ENCODE peak calls at places on chromosomes 5 and 9, in six cellular contexts. E is Calu3, Z is WTC11, G is IMR-90, B is neural progenitor cell, F is uterus. H is an unnamed sample.

GRCh38 chr9:104923740-104924139 is 4.2 kb downstream of the ABCA1 start:
- DNase-seq in E (no peak), Z (no peak), G (no peak), B (no peak), F (no peak), H (no peak)

GRCh38 chr9:93132287-93132927 is 1.6 kb downstream of the NINJ1 start:
- DNase-seq in E (no peak), Z (no peak), G (no peak), B (no peak), F (peak; percentile 47), H (no peak)

GRCh38 chr9:124629600-124629999 is 122.4 kb upstream of the NR5A1 start:
- DNase-seq in E (no peak), Z (no peak), G (peak; percentile 76), B (no peak), F (no peak), H (no peak)

GRCh38 chr5:107671742-107672211 is 1.0 kb upstream of the EFNA5 start:
- DNase-seq in E (peak; percentile 64), Z (no peak), G (peak; percentile 52), B (peak; percentile 75), F (no peak), H (no peak)

GRCh38 chr5:69206528-69207190 is 17.3 kb downstream of the CENPH start:
- DNase-seq in E (peak; percentile 34), Z (no peak), G (peak; percentile 54), B (no peak), F (no peak), H (no peak)

GRCh38 chr5:151451626-151452520 is 4.5 kb downstream of the SLC36A1 start:
- DNase-seq in E (no peak), Z (no peak), G (peak; percentile 69), B (no peak), F (no peak), H (no peak)

GRCh38 chr5:159638954-159639559 is 277.2 kb upstream of the ADRA1B start:
- DNase-seq in E (no peak), Z (no peak), G (peak; percentile 4), B (no peak), F (no peak), H (no peak)

GRCh38 chr9:121699271-121700164 is 48.1 kb downstream of the DAB2IP start:
- DNase-seq in E (peak; percentile 45), Z (peak; percentile 66), G (peak; percentile 55), B (peak; percentile 43), F (peak; percentile 63), H (peak; percentile 61)

GRCh38 chr9:90942555-90942954 is 140.9 kb downstream of the SYK start:
- DNase-seq in E (no peak), Z (no peak), G (peak; percentile 48), B (no peak), F (no peak), H (no peak)

GRCh38 chr5:175588709-175589429 is 69.0 kb upstream of the HRH2 start:
- DNase-seq in E (no peak), Z (no peak), G (no peak), B (no peak), F (no peak), H (no peak)

GRCh38 chr9:33752130-33752637 is 43.2 kb upstream of the PRSS3 start:
- DNase-seq in E (no peak), Z (no peak), G (no peak), B (no peak), F (no peak), H (no peak)

GRCh38 chr5:25330721-25331120 is 685.9 kb upstream of the CDH10 start:
- DNase-seq in E (no peak), Z (no peak), G (no peak), B (no peak), F (no peak), H (no peak)

GRCh38 chr9:131098391-131099087 is 2.2 kb downstream of the AIF1L start:
- DNase-seq in E (no peak), Z (peak; percentile 46), G (no peak), B (no peak), F (no peak), H (peak; percentile 43)

GRCh38 chr9:93295031-93295430 is 111.1 kb downstream of the WNK2 start:
- DNase-seq in E (no peak), Z (no peak), G (no peak), B (no peak), F (peak; percentile 69), H (no peak)

GRCh38 chr5:59354274-59354673 is 539.3 kb downstream of the PDE4D start:
- DNase-seq in E (no peak), Z (no peak), G (peak; percentile 25), B (no peak), F (no peak), H (no peak)

GRCh38 chr9:96554326-96554725 is 65.3 kb downstream of the CDC14B start:
- DNase-seq in E (no peak), Z (no peak), G (peak; percentile 43), B (no peak), F (no peak), H (no peak)

GRCh38 chr9:72292874-72293607 is 72.0 kb downstream of the ZFAND5 start:
- DNase-seq in E (peak; percentile 53), Z (no peak), G (peak; percentile 75), B (no peak), F (no peak), H (no peak)

GRCh38 chr5:43073597-43074546 is 33.8 kb upstream of the ANXA2R start:
- DNase-seq in E (peak; percentile 36), Z (peak; percentile 39), G (peak; percentile 40), B (peak; percentile 46), F (no peak), H (no peak)

GRCh38 chr9:134276463-134277245 is 49.6 kb upstream of the RXRA start:
- DNase-seq in E (no peak), Z (no peak), G (no peak), B (peak; percentile 33), F (no peak), H (no peak)

GRCh38 chr9:110521211-110521610 is 58.3 kb downstream of the SVEP1 start:
- DNase-seq in E (no peak), Z (no peak), G (no peak), B (no peak), F (no peak), H (no peak)

GRCh38 chr5:169374761-169375160 is 73.8 kb upstream of the SLIT3 start:
- DNase-seq in E (no peak), Z (no peak), G (no peak), B (no peak), F (no peak), H (no peak)

GRCh38 chr9:27835746-27836145 is 262.5 kb upstream of the C9orf72 start:
- DNase-seq in E (no peak), Z (no peak), G (no peak), B (no peak), F (no peak), H (no peak)

GRCh38 chr5:172380261-172380991 is 73.9 kb downstream of the SH3PXD2B start:
- DNase-seq in E (no peak), Z (no peak), G (peak; percentile 83), B (no peak), F (no peak), H (no peak)

GRCh38 chr5:150107909-150108447 is 21.6 kb upstream of the CSF1R start:
- DNase-seq in E (no peak), Z (no peak), G (peak; percentile 61), B (no peak), F (no peak), H (no peak)

GRCh38 chr5:93887678-93888077 is 146.3 kb upstream of the POU5F2 start:
- DNase-seq in E (no peak), Z (no peak), G (no peak), B (no peak), F (no peak), H (no peak)

GRCh38 chr9:88578486-88579362 is 43.7 kb downstream of the NXNL2 start:
- DNase-seq in E (peak; percentile 88), Z (peak; percentile 93), G (peak; percentile 69), B (peak; percentile 87), F (peak; percentile 88), H (peak; percentile 92)

GRCh38 chr9:111542497-111543254 is 17.7 kb downstream of the ZNF483 start:
- DNase-seq in E (no peak), Z (no peak), G (no peak), B (no peak), F (no peak), H (no peak)

GRCh38 chr5:6280425-6281100 is 97.8 kb downstream of the MED10 start:
- DNase-seq in E (no peak), Z (no peak), G (no peak), B (no peak), F (no peak), H (no peak)

GRCh38 chr5:9454491-9454890 is 91.4 kb downstream of the SEMA5A start:
- DNase-seq in E (no peak), Z (no peak), G (no peak), B (no peak), F (no peak), H (no peak)
- TF ChIP-seq CTCF in E (no peak), Z (no peak), G (no peak), B (no peak), F (no peak), H (no peak)

GRCh38 chr9:12813960-12814876 is 39.4 kb downstream of the LURAP1L start:
- DNase-seq in E (peak; percentile 65), Z (no peak), G (peak; percentile 100), B (no peak), F (peak; percentile 41), H (no peak)
- TF ChIP-seq CTCF in E (no peak), Z (no peak), G (peak; percentile 50), B (no peak), F (peak; percentile 14), H (no peak)

GRCh38 chr5:137075163-137075970 is 423.8 kb downstream of the SPOCK1 start:
- DNase-seq in E (peak; percentile 96), Z (peak; percentile 94), G (peak; percentile 9), B (peak; percentile 85), F (peak; percentile 43), H (peak; percentile 85)
- TF ChIP-seq CTCF in E (peak; percentile 87), Z (peak; percentile 68), G (peak; percentile 52), B (peak; percentile 89), F (no peak), H (peak; percentile 78)

GRCh38 chr5:9009931-9010652 is 535.8 kb downstream of the SEMA5A start:
- DNase-seq in E (no peak), Z (no peak), G (peak; percentile 18), B (no peak), F (no peak), H (no peak)

GRCh38 chr5:9020996-9021395 is 524.9 kb downstream of the SEMA5A start:
- DNase-seq in E (no peak), Z (no peak), G (no peak), B (no peak), F (no peak), H (no peak)

GRCh38 chr5:9015937-9016270 is 530.0 kb downstream of the SEMA5A start:
- DNase-seq in E (no peak), Z (no peak), G (no peak), B (no peak), F (no peak), H (no peak)

GRCh38 chr5:9013147-9013546 is 532.7 kb downstream of the SEMA5A start:
- DNase-seq in E (no peak), Z (no peak), G (no peak), B (no peak), F (no peak), H (no peak)

DNA sequence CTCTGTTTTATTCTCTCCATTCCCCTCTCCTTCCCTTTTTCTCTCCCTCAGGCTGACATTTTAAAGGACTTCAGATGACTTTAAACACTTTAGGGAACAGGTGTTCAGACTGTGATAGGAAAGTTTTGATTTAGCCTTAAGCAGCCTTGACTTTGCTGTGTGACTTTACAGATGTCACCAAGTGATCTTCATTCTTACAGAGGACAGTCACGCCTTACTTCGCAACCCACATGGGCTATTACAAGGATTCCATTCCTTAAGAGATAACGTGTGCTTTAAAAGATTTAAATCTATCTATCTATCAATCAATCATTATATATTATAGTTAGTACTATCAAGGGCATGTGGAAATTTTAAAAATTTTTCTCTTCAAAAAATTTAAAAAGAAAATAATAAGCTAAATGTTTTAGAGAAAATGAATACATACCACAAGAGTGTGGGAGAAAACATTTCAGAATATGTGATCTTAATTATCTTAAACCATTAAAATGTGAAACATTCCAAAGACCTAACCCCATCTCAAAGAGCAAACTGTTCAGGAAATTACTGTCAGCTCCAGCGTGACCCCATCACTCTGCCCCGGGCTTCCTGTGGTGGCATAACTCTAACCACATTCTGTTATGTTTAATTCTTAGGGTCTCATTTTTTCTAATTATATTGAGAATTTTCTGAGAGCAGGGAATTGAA is 530.5 kb downstream of the SEMA5A start:
- DNase-seq in E (no peak), Z (no peak), G (peak; percentile 44), B (no peak), F (no peak), H (no peak)
- TF ChIP-seq CTCF in E (no peak), Z (no peak), G (no peak), B (no peak), F (no peak), H (no peak)

H was measured in glutamatergic neuron.